ENCODE peak calls at places on chromosomes 13 and 19, in six cellular contexts. F is HCT116, J is neural progenitor cell, L is upper lobe of right lung, V is epithelial cell of esophagus, N is colonic mucosa. A is an unnamed sample.

GRCh38 chr13:80367473-80367872 is 26.5 kb upstream of the SPRY2 start:
- DNase-seq in F (no peak), J (no peak), L (no peak), V (no peak), N (no peak), A (no peak)

GRCh38 chr13:95494082-95494681 is 58.3 kb upstream of the CLDN10 start:
- DNase-seq in F (peak; percentile 62), J (peak; percentile 58), L (no peak), V (peak; percentile 83), N (peak; percentile 40), A (peak; percentile 16)

GRCh38 chr13:41864658-41865057 is 96.3 kb downstream of the VWA8 start:
- DNase-seq in F (no peak), J (no peak), L (peak; percentile 67), V (peak; percentile 5), N (no peak), A (no peak)

GRCh38 chr13:39888865-39889810 is 233.7 kb downstream of the COG6 start:
- DNase-seq in F (no peak), J (no peak), L (no peak), V (no peak), N (no peak), A (peak; percentile 0)

GRCh38 chr19:58468216-58468839 is 1.4 kb downstream of the ZNF324 start:
- DNase-seq in F (no peak), J (no peak), L (no peak), V (peak; percentile 58), N (no peak), A (no peak)

GRCh38 chr19:38037151-38037611 is 130.2 kb downstream of the SIPA1L3 start:
- DNase-seq in F (no peak), J (no peak), L (no peak), V (no peak), N (no peak), A (no peak)

GRCh38 chr13:88068975-88069374 is 397.8 kb downstream of the SLITRK5 start:
- DNase-seq in F (no peak), J (peak; percentile 61), L (peak; percentile 35), V (peak; percentile 25), N (no peak), A (no peak)

GRCh38 chr19:35417713-35418534 is 30.1 kb upstream of the FFAR2 start:
- DNase-seq in F (no peak), J (no peak), L (no peak), V (no peak), N (no peak), A (no peak)

GRCh38 chr13:27406178-27406939 is 18.1 kb upstream of the GTF3A start:
- DNase-seq in F (no peak), J (peak; percentile 31), L (no peak), V (peak; percentile 53), N (peak; percentile 54), A (no peak)

GRCh38 chr13:66992183-66992582 is 238.0 kb downstream of the PCDH9 start:
- DNase-seq in F (no peak), J (no peak), L (no peak), V (peak; percentile 69), N (no peak), A (peak; percentile 4)

GRCh38 chr13:92967923-92968322 is 258.7 kb upstream of the GPC6 start:
- DNase-seq in F (no peak), J (peak; percentile 2), L (no peak), V (peak; percentile 30), N (no peak), A (no peak)

GRCh38 chr19:48558018-48558684 is 6.2 kb downstream of the SULT2B1 start:
- DNase-seq in F (peak; percentile 80), J (no peak), L (no peak), V (peak; percentile 65), N (peak; percentile 95), A (peak; percentile 57)

GRCh38 chr13:48853381-48854102 is 122.2 kb upstream of the FNDC3A start:
- DNase-seq in F (no peak), J (no peak), L (no peak), V (no peak), N (no peak), A (no peak)

GRCh38 chr19:30498707-30499106 is 126.5 kb downstream of the ZNF536 start:
- DNase-seq in F (no peak), J (peak; percentile 60), L (no peak), V (no peak), N (no peak), A (no peak)

GRCh38 chr13:50676602-50677001 is 166.9 kb downstream of the DLEU7 start:
- DNase-seq in F (no peak), J (no peak), L (no peak), V (peak; percentile 80), N (no peak), A (peak; percentile 4)

GRCh38 chr19:52453324-52454094 is at the start of gene ZNF578:
- DNase-seq in F (no peak), J (no peak), L (peak; percentile 78), V (peak; percentile 85), N (peak; percentile 74), A (no peak)

GRCh38 chr19:40341601-40342482 is 6.4 kb downstream of the C19orf47 start:
- DNase-seq in F (no peak), J (no peak), L (peak; percentile 75), V (peak; percentile 37), N (no peak), A (no peak)

GRCh38 chr13:106210327-106210726 is 325.1 kb downstream of the EFNB2 start:
- DNase-seq in F (no peak), J (no peak), L (no peak), V (no peak), N (no peak), A (no peak)

GRCh38 chr13:33639158-33639557 is 178.8 kb upstream of the RFC3 start:
- DNase-seq in F (no peak), J (no peak), L (no peak), V (peak; percentile 65), N (peak; percentile 36), A (no peak)

GRCh38 chr13:52127783-52128702 is 830 bp downstream of the NEK5 start:
- DNase-seq in F (peak; percentile 63), J (peak; percentile 78), L (no peak), V (peak; percentile 80), N (peak; percentile 83), A (peak; percentile 67)

GRCh38 chr13:78520425-78520824 is 82.9 kb downstream of the POU4F1 start:
- DNase-seq in F (no peak), J (no peak), L (no peak), V (no peak), N (no peak), A (no peak)

GRCh38 chr13:109160357-109160756 is 530.9 kb downstream of the MYO16 start:
- DNase-seq in F (no peak), J (no peak), L (no peak), V (no peak), N (no peak), A (no peak)

GRCh38 chr13:67099494-67099893 is 130.6 kb downstream of the PCDH9 start:
- DNase-seq in F (no peak), J (no peak), L (no peak), V (no peak), N (no peak), A (no peak)

GRCh38 chr13:42660367-42660965 is 86.5 kb downstream of the TNFSF11 start:
- DNase-seq in F (no peak), J (no peak), L (no peak), V (peak; percentile 50), N (no peak), A (no peak)

GRCh38 chr19:41064974-41065569 is 23.2 kb upstream of the CYP2A13 start:
- DNase-seq in F (peak; percentile 61), J (peak; percentile 38), L (no peak), V (peak; percentile 3), N (peak; percentile 19), A (no peak)

GRCh38 chr13:47480121-47480520 is 521.0 kb downstream of the SUCLA2 start:
- DNase-seq in F (no peak), J (no peak), L (no peak), V (peak; percentile 77), N (no peak), A (no peak)

GRCh38 chr19:3775831-3776230 is 3.8 kb upstream of the RAX2 start:
- DNase-seq in F (no peak), J (no peak), L (no peak), V (no peak), N (no peak), A (no peak)
- TF ChIP-seq CTCF in F (no peak), J (no peak), L (no peak), V (no peak), N (no peak), A (no peak)

DNA sequence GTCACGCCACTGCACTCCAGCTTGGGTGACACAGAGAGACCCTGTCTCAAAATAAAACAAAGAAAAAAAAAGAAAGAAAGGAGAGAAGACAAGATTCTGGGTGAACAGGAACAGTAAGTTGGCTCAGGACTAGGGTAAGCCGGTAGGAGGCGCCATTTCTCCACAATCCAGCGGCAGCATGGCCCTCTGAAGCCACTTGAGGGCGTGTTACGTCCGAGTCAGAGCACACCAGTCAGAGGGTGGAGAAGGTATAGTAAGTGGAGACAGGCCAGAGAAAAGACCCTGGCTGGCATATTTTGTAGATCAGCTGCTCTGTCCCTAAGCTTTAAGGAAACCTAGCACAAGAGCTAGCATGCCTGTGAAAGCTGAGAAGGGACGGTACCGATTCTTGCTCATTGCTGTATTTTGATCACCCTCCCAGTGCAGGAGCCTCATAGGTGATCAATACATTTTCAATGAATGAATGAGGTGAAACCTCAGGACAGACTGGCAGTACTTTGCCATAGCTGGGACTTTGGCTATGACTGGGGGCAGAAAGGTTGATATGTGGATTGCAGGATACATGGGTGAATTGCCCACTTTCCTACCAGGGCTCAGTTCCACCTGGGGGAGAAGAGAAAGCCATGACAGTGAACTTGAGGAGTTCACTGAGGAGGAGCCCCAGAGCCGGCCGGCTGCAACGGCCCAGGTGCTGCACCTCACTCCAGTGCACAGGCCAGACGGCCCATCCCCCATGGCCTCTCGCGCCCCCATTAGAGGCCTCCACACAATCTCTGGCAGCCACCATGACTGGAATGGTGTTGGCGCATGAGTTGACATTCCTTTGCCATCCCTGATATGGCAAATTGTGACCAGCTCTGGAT is 23.5 kb downstream of the POU2F2 start:
- DNase-seq in F (peak; percentile 83), J (peak; percentile 93), L (peak; percentile 84), V (peak; percentile 93), N (peak; percentile 85), A (peak; percentile 93)
- TF ChIP-seq CTCF in F (peak; percentile 100), J (peak; percentile 100), L (peak; percentile 90), V (peak; percentile 100), N (peak; percentile 95), A (peak; percentile 100)

GRCh38 chr13:24931450-24932217 is 164.3 kb upstream of the PABPC3 start:
- DNase-seq in F (no peak), J (peak; percentile 65), L (no peak), V (no peak), N (no peak), A (no peak)
- TF ChIP-seq CTCF in F (no peak), J (no peak), L (no peak), V (no peak), N (no peak), A (no peak)

DNA sequence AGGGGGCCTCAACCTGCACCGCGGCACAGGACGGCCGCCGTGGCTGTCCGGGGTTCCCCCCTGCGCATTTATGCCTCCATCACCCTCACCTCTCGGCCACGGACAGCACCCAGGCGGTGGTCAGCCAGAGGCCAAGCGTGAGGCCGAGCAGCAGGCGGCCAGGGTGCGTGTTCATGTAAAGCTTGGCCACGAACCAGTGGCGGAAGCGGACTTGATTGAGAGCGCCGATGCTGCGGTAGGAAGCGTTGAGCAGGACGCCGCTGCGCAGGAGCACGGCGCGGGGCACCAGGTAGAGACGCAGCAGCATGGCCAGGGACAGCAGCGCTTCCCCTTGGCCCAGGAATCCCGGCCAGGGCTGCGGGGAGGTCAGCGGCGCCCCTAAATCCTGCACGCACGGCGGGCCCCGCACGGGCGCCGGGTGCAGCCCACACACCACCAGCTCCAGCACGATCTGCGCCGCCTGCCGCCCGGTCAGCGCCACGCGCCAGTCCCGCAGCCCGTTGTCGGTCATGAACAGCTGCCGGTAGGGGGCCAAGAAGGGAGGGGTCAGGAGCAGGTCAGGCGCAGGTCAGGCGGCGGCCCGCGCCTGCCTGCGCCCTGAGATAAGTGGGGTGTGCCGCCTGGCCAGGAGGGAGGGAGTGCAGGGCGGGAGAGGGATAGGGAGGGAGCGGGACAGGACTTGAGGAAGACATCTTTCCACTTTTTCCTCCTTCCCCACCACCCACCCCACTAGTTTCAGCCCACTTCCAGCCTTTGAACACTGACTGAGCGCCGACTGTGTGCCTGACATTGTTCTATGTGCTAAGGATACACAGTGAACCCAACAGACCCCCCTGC is 6.5 kb downstream of the KCNN4 start:
- DNase-seq in F (no peak), J (peak; percentile 85), L (peak; percentile 85), V (peak; percentile 45), N (peak; percentile 83), A (no peak)
- TF ChIP-seq CTCF in F (no peak), J (peak; percentile 63), L (peak; percentile 52), V (peak; percentile 36), N (peak; percentile 28), A (no peak)

A was measured in Calu3.